ENCODE peak calls at places on chromosomes 5 and 9, in five cellular contexts. I, K, H, V and Z are unnamed samples.
A peak's percentile ranks its signal among the peaks of the same experiment; 100 is the strongest.

GRCh38 chr5:38835887-38836286 is 9.9 kb upstream of the OSMR start:
- DNase-seq in I (no peak), K (no peak), H (no peak), V (no peak), Z (no peak)

GRCh38 chr5:167561796-167562195 is 729.6 kb upstream of the WWC1 start:
- DNase-seq in I (no peak), K (no peak), H (no peak), V (no peak), Z (no peak)

GRCh38 chr9:32681751-32682150 is 46.3 kb upstream of the TAF1L start:
- DNase-seq in I (no peak), K (no peak), H (no peak), V (no peak), Z (no peak)

GRCh38 chr9:112535364-112535763 is 48.7 kb downstream of the KIAA1958 start:
- DNase-seq in I (no peak), K (no peak), H (no peak), V (no peak), Z (no peak)

GRCh38 chr5:136769900-136770684 is 404.7 kb upstream of the TRPC7 start:
- DNase-seq in I (peak; percentile 79), K (peak; percentile 44), H (peak; percentile 33), V (peak; percentile 7), Z (peak; percentile 57)

GRCh38 chr9:33452828-33453271 is 5.5 kb upstream of the AQP3 start:
- DNase-seq in I (no peak), K (peak; percentile 63), H (peak; percentile 28), V (peak; percentile 60), Z (peak; percentile 35)

GRCh38 chr5:132059043-132059695 is 1.3 kb upstream of the IL3 start:
- DNase-seq in I (peak; percentile 55), K (peak; percentile 16), H (peak; percentile 6), V (peak; percentile 22), Z (no peak)

GRCh38 chr5:34916518-34916917 is 1.0 kb downstream of the BRIX1 start:
- DNase-seq in I (no peak), K (no peak), H (no peak), V (no peak), Z (no peak)

GRCh38 chr9:83418283-83418682 is 119.9 kb downstream of the FRMD3 start:
- DNase-seq in I (no peak), K (no peak), H (no peak), V (no peak), Z (no peak)

GRCh38 chr9:106862115-106862945 is 636 bp upstream of the ZNF462 start:
- DNase-seq in I (peak; percentile 62), K (peak; percentile 77), H (no peak), V (no peak), Z (peak; percentile 60)

GRCh38 chr9:26324787-26325186 is 567.8 kb downstream of the CAAP1 start:
- DNase-seq in I (no peak), K (no peak), H (no peak), V (no peak), Z (no peak)

GRCh38 chr5:135534609-135535419 is 950 bp downstream of the NEUROG1 start:
- DNase-seq in I (no peak), K (no peak), H (no peak), V (no peak), Z (no peak)

GRCh38 chr5:157172408-157172807 is 6.3 kb upstream of the GARIN3 start:
- DNase-seq in I (no peak), K (no peak), H (no peak), V (peak; percentile 62), Z (no peak)

GRCh38 chr5:160556886-160557285 is 135.2 kb downstream of the PTTG1 start:
- DNase-seq in I (no peak), K (no peak), H (no peak), V (no peak), Z (no peak)

GRCh38 chr5:886051-886450 is 6.5 kb downstream of the BRD9 start:
- DNase-seq in I (no peak), K (no peak), H (no peak), V (no peak), Z (no peak)

GRCh38 chr9:107932601-107933000 is 443.0 kb upstream of the KLF4 start:
- DNase-seq in I (no peak), K (no peak), H (no peak), V (no peak), Z (no peak)

GRCh38 chr5:176737746-176738699 is 72.3 kb upstream of the UNC5A start:
- DNase-seq in I (peak; percentile 46), K (peak; percentile 7), H (no peak), V (no peak), Z (no peak)

DNA sequence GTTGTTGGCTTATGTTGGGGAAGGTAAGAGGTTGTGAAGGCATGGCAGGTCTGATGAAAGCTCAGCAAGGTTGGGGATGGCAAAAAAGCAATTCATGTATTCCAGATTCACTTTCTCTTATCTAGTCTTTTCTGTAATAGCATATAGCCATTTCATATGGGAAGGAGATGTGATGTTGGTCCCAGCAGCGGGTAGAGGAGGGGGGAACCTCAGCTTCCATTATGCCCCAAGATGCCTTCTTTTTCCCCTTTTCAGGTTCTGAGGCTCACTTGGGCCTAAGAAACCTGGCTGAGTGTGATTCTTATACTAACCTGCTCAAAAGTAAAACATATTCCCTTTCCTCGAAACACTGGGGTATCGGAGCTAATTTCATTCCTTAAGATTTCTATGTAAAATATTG is 201.6 kb downstream of the MEF2C start:
- DNase-seq in I (no peak), K (no peak), H (no peak), V (no peak), Z (no peak)
- H3K27ac ChIP-seq in I (no peak overlapping the region), K (no peak overlapping the region), H (no peak overlapping the region), V (no peak overlapping the region), Z (no peak overlapping the region)

GRCh38 chr5:2946315-2946714 is 194.8 kb upstream of the IRX2 start:
- DNase-seq in I (no peak), K (no peak), H (no peak), V (no peak), Z (no peak)

GRCh38 chr5:2948875-2949274 is 197.4 kb upstream of the IRX2 start:
- DNase-seq in I (no peak), K (no peak), H (no peak), V (no peak), Z (no peak)
- H3K4me1 ChIP-seq in I (no peaks in the 10 kb centered on the region), K (no peaks in the 10 kb centered on the region), H (no peaks in the 10 kb centered on the region), V (no peaks in the 10 kb centered on the region), Z (no peaks in the 10 kb centered on the region)

GRCh38 chr5:172117977-172118701 is 69.9 kb downstream of the STK10 start:
- DNase-seq in I (no peak), K (no peak), H (no peak), V (peak; percentile 13), Z (no peak)
- TF ChIP-seq CTCF in I (no peak), K (no peak), H (no peak), V (no peak), Z (no peak)

DNA sequence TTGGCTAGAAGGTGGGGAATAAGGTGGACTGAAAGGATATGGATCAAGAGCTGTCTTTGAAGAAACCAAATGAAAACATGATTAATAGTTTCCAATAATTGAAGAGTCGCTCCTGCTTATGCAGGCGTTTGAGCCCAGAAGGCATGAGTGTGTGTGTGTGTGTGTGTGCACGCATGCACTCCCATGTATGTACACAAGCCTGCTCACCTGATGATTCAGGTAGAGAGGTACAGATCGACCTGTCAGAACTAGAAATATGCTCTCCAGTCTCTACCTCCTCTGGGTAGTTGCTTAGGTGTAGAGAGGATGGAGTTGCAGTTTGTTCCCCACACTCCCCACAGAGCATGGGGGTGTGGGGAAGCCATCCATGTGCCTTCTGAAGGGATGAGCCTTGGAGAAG is 1.1 kb upstream of the FGF1 start:
- DNase-seq in I (no peak), K (no peak), H (no peak), V (no peak), Z (no peak)
- H3K27ac ChIP-seq in I (peak overlapping the region; percentile 73), K (no peak overlapping the region), H (peak overlapping the region; percentile 85), V (no peak overlapping the region), Z (no peak overlapping the region)

GRCh38 chr5:152309926-152310450 is 95.1 kb downstream of the NMUR2 start:
- DNase-seq in I (no peak), K (no peak), H (no peak), V (no peak), Z (no peak)
- H3K4me1 ChIP-seq in I (no peaks in the 10 kb centered on the region), K (no peaks in the 10 kb centered on the region), H (no peaks in the 10 kb centered on the region), V (no peaks in the 10 kb centered on the region), Z (no peaks in the 10 kb centered on the region)

GRCh38 chr9:69578026-69578425 is 94.1 kb downstream of the APBA1 start:
- DNase-seq in I (no peak), K (no peak), H (peak; percentile 35), V (no peak), Z (peak; percentile 58)

GRCh38 chr9:69579749-69580581 is 92.2 kb downstream of the APBA1 start:
- DNase-seq in I (no peak), K (no peak), H (no peak), V (no peak), Z (no peak)

GRCh38 chr9:69580582-69580945 is 91.6 kb downstream of the APBA1 start:
- DNase-seq in I (no peak), K (no peak), H (no peak), V (no peak), Z (no peak)

GRCh38 chr9:69577123-69577522 is 95.0 kb downstream of the APBA1 start:
- DNase-seq in I (no peak), K (no peak), H (no peak), V (no peak), Z (no peak)

GRCh38 chr9:69579032-69579748 is 93.0 kb downstream of the APBA1 start:
- DNase-seq in I (no peak), K (no peak), H (no peak), V (no peak), Z (no peak)
- TF ChIP-seq CTCF in I (no peak), K (no peak), H (no peak), V (no peak), Z (no peak)

DNA sequence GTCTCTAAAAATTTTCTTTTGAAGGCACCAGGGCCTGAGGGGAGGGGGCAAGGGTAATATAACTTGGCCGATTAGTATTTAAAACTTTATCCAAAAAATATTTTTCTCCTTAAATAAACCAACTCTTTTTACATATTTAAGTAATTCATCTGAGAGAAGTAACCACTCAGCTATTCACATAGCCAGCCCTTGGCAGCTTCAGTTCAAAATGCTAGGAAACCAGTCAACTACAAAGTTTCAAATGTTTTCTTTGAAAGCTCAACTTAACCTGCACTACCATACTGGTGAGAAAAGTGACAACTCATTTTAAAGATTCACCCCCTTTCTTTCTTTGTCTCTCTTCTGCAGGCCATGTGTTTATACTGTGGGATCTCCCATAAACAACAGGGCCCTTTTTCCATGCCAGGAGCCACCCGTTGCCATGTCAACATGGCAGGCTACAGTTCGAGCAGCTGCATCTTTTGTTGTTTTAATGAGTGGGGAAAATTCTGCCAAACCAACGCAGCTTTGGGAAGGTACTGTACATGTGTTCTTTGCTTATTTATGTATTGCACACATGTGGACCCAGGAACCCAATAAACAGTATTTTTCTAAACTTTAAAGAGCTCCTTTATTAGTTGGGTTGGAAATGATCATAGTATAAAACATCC is 46.3 kb downstream of the AOPEP start:
- DNase-seq in I (no peak), K (no peak), H (no peak), V (no peak), Z (no peak)
- H3K27ac ChIP-seq in I (peak overlapping the region; percentile 54), K (no peak overlapping the region), H (no peak overlapping the region), V (no peak overlapping the region), Z (no peak overlapping the region)

GRCh38 chr5:139686919-139687421 is 38.8 kb downstream of the CXXC5 start:
- DNase-seq in I (no peak), K (no peak), H (no peak), V (no peak), Z (no peak)

GRCh38 chr5:139688088-139688702 is 40.0 kb downstream of the CXXC5 start:
- DNase-seq in I (no peak), K (no peak), H (no peak), V (no peak), Z (no peak)

GRCh38 chr5:139686356-139686918 is 38.3 kb downstream of the CXXC5 start:
- DNase-seq in I (no peak), K (no peak), H (no peak), V (no peak), Z (no peak)

GRCh38 chr5:139688712-139689413 is 40.7 kb downstream of the CXXC5 start:
- DNase-seq in I (no peak), K (no peak), H (no peak), V (no peak), Z (no peak)

GRCh38 chr5:139687656-139688055 is 39.5 kb downstream of the CXXC5 start:
- DNase-seq in I (no peak), K (no peak), H (no peak), V (no peak), Z (no peak)
- H3K4me1 ChIP-seq in I (peaks cover 64% of the 10 kb centered on the region), K (peaks cover 8% of the 10 kb centered on the region), H (peaks cover 79% of the 10 kb centered on the region), V (peaks cover 15% of the 10 kb centered on the region), Z (peaks cover 78% of the 10 kb centered on the region)